ENCODE peak calls at places on chromosomes 7 and 10, in seven cellular contexts. One of them, this sample, is unnamed.

GRCh38 chr7:52085610-52086009 is 769.0 kb upstream of the COBL start:
- DNase-seq in GM04503: no peak
- DNase-seq in hepatocyte: no peak
- DNase-seq in left kidney: no peak
- DNase-seq in dorsolateral prefrontal cortex: no peak
- DNase-seq in activated T-cell treated with anti-CD3 and anti-CD28 coated beads, Interleukin-2, amount 50 U/mL, for 1 hour: no peak
- DNase-seq in ureter: no peak
- DNase-seq in this sample: no peak

GRCh38 chr7:99504281-99504602 is 220 bp upstream of the ZKSCAN5 start:
- DNase-seq in GM04503: no peak
- DNase-seq in hepatocyte: no peak
- DNase-seq in left kidney: peak
- DNase-seq in dorsolateral prefrontal cortex: peak
- DNase-seq in activated T-cell treated with anti-CD3 and anti-CD28 coated beads, Interleukin-2, amount 50 U/mL, for 1 hour: no peak
- DNase-seq in ureter: no peak
- DNase-seq in this sample: peak

GRCh38 chr10:77234599-77234998 is 403.0 kb downstream of the KCNMA1 start:
- DNase-seq in GM04503: no peak
- DNase-seq in hepatocyte: no peak
- DNase-seq in left kidney: no peak
- DNase-seq in dorsolateral prefrontal cortex: no peak
- DNase-seq in activated T-cell treated with anti-CD3 and anti-CD28 coated beads, Interleukin-2, amount 50 U/mL, for 1 hour: no peak
- DNase-seq in ureter: no peak
- DNase-seq in this sample: no peak

GRCh38 chr10:118308664-118309063 is 33.5 kb downstream of the FAM204A start:
- DNase-seq in GM04503: no peak
- DNase-seq in hepatocyte: no peak
- DNase-seq in left kidney: no peak
- DNase-seq in dorsolateral prefrontal cortex: no peak
- DNase-seq in activated T-cell treated with anti-CD3 and anti-CD28 coated beads, Interleukin-2, amount 50 U/mL, for 1 hour: no peak
- DNase-seq in ureter: no peak
- DNase-seq in this sample: no peak

GRCh38 chr10:9038146-9038714 is 983.7 kb downstream of the GATA3 start:
- DNase-seq in GM04503: no peak
- DNase-seq in hepatocyte: no peak
- DNase-seq in left kidney: peak
- DNase-seq in dorsolateral prefrontal cortex: no peak
- DNase-seq in activated T-cell treated with anti-CD3 and anti-CD28 coated beads, Interleukin-2, amount 50 U/mL, for 1 hour: no peak
- DNase-seq in ureter: no peak
- DNase-seq in this sample: peak

GRCh38 chr7:43658718-43659548 is 70.4 kb downstream of the COA1 start:
- DNase-seq in GM04503: peak
- DNase-seq in hepatocyte: no peak
- DNase-seq in left kidney: no peak
- DNase-seq in dorsolateral prefrontal cortex: no peak
- DNase-seq in activated T-cell treated with anti-CD3 and anti-CD28 coated beads, Interleukin-2, amount 50 U/mL, for 1 hour: no peak
- DNase-seq in ureter: no peak
- DNase-seq in this sample: peak

GRCh38 chr7:25849361-25850184 is 302.4 kb upstream of the NFE2L3 start:
- DNase-seq in GM04503: peak
- DNase-seq in hepatocyte: peak
- DNase-seq in left kidney: peak
- DNase-seq in dorsolateral prefrontal cortex: no peak
- DNase-seq in activated T-cell treated with anti-CD3 and anti-CD28 coated beads, Interleukin-2, amount 50 U/mL, for 1 hour: no peak
- DNase-seq in ureter: no peak
- DNase-seq in this sample: peak

GRCh38 chr7:24978837-24979469 is 1.0 kb downstream of the OSBPL3 start:
- DNase-seq in GM04503: no peak
- DNase-seq in hepatocyte: peak
- DNase-seq in left kidney: no peak
- DNase-seq in dorsolateral prefrontal cortex: peak
- DNase-seq in activated T-cell treated with anti-CD3 and anti-CD28 coated beads, Interleukin-2, amount 50 U/mL, for 1 hour: peak
- DNase-seq in ureter: peak
- DNase-seq in this sample: no peak

GRCh38 chr7:20236790-20237189 is 19.6 kb upstream of the MACC1 start:
- DNase-seq in GM04503: no peak
- DNase-seq in hepatocyte: no peak
- DNase-seq in left kidney: no peak
- DNase-seq in dorsolateral prefrontal cortex: no peak
- DNase-seq in activated T-cell treated with anti-CD3 and anti-CD28 coated beads, Interleukin-2, amount 50 U/mL, for 1 hour: no peak
- DNase-seq in ureter: no peak
- DNase-seq in this sample: peak

GRCh38 chr7:774161-775109 is 47.4 kb upstream of the PRKAR1B start:
- DNase-seq in GM04503: no peak
- DNase-seq in hepatocyte: peak
- DNase-seq in left kidney: peak
- DNase-seq in dorsolateral prefrontal cortex: peak
- DNase-seq in activated T-cell treated with anti-CD3 and anti-CD28 coated beads, Interleukin-2, amount 50 U/mL, for 1 hour: peak
- DNase-seq in ureter: no peak
- DNase-seq in this sample: peak

GRCh38 chr10:60137292-60137992 is 231.1 kb upstream of the CCDC6 start:
- DNase-seq in GM04503: no peak
- DNase-seq in hepatocyte: no peak
- DNase-seq in left kidney: no peak
- DNase-seq in dorsolateral prefrontal cortex: no peak
- DNase-seq in activated T-cell treated with anti-CD3 and anti-CD28 coated beads, Interleukin-2, amount 50 U/mL, for 1 hour: no peak
- DNase-seq in ureter: no peak
- DNase-seq in this sample: no peak

GRCh38 chr7:152904698-152905097 is 145.1 kb downstream of the ACTR3B start:
- DNase-seq in GM04503: no peak
- DNase-seq in hepatocyte: no peak
- DNase-seq in left kidney: no peak
- DNase-seq in dorsolateral prefrontal cortex: no peak
- DNase-seq in activated T-cell treated with anti-CD3 and anti-CD28 coated beads, Interleukin-2, amount 50 U/mL, for 1 hour: no peak
- DNase-seq in ureter: no peak
- DNase-seq in this sample: no peak

GRCh38 chr10:112209534-112210200 is 26.1 kb upstream of the GPAM start:
- DNase-seq in GM04503: peak
- DNase-seq in hepatocyte: peak
- DNase-seq in left kidney: peak
- DNase-seq in dorsolateral prefrontal cortex: peak
- DNase-seq in activated T-cell treated with anti-CD3 and anti-CD28 coated beads, Interleukin-2, amount 50 U/mL, for 1 hour: no peak
- DNase-seq in ureter: no peak
- DNase-seq in this sample: peak

This sample was measured in AG20443.